ENCODE peak calls at places on chromosome 16, in four cellular contexts. C is CMK, Z is KG1, P is left kidney. F is an unnamed sample.

GRCh38 chr16:62478903-62479458 is 442.7 kb upstream of the CDH8 start:
- DNase-seq in C (no peak), Z (no peak), P (no peak), F (no peak)

GRCh38 chr16:578870-579405 is 9.2 kb downstream of the PIGQ start:
- DNase-seq in C (no peak), Z (no peak), P (peak), F (peak)

GRCh38 chr16:6209355-6209930 is 1111.8 kb upstream of the EEF2KMT start:
- DNase-seq in C (no peak), Z (no peak), P (no peak), F (no peak)

GRCh38 chr16:90046122-90046970 is 27.1 kb upstream of the DBNDD1 start:
- DNase-seq in C (no peak), Z (no peak), P (peak), F (peak)

GRCh38 chr16:81795193-81795592 is 16.1 kb downstream of the PLCG2 start:
- DNase-seq in C (no peak), Z (no peak), P (no peak), F (no peak)

GRCh38 chr16:85461814-85462404 is 151.2 kb upstream of the GSE1 start:
- DNase-seq in C (no peak), Z (no peak), P (peak), F (peak)

GRCh38 chr16:72568502-72568901 is 396.5 kb upstream of the PMFBP1 start:
- DNase-seq in C (no peak), Z (no peak), P (no peak), F (peak)

GRCh38 chr16:88356124-88356726 is 26.5 kb upstream of the ZNF469 start:
- DNase-seq in C (no peak), Z (no peak), P (no peak), F (no peak)

GRCh38 chr16:85089485-85089884 is 22.8 kb downstream of the CIBAR2 start:
- DNase-seq in C (no peak), Z (no peak), P (peak), F (no peak)

GRCh38 chr16:11089504-11090124 is 145.2 kb downstream of the CLEC16A start:
- DNase-seq in C (no peak), Z (no peak), P (peak), F (no peak)

GRCh38 chr16:15450624-15451023 is 16.2 kb downstream of the BMERB1 start:
- DNase-seq in C (no peak), Z (no peak), P (no peak), F (no peak)

GRCh38 chr16:166375-167116 is 768 bp downstream of the HBM start:
- DNase-seq in C (no peak), Z (no peak), P (no peak), F (no peak)

GRCh38 chr16:57955572-57955971 is 15.4 kb downstream of the CNGB1 start:
- DNase-seq in C (no peak), Z (no peak), P (no peak), F (no peak)

GRCh38 chr16:53865492-53865863 is 161.5 kb downstream of the FTO start:
- DNase-seq in C (peak), Z (peak), P (no peak), F (peak)

GRCh38 chr16:63907251-63907650 is 1214.6 kb downstream of the CDH11 start:
- DNase-seq in C (no peak), Z (no peak), P (no peak), F (no peak)

GRCh38 chr16:14095883-14096551 is 24.9 kb downstream of the MRTFB start:
- DNase-seq in C (no peak), Z (no peak), P (no peak), F (peak)

GRCh38 chr16:72986011-72986410 is 61.9 kb downstream of the ZFHX3 start:
- DNase-seq in C (no peak), Z (no peak), P (no peak), F (peak)

GRCh38 chr16:56657555-56658430 is at the start of gene MT1F:
- DNase-seq in C (no peak), Z (no peak), P (peak), F (peak)

GRCh38 chr16:78609542-78610253 is 510.2 kb downstream of the WWOX start:
- DNase-seq in C (no peak), Z (no peak), P (peak), F (no peak)

GRCh38 chr16:2511128-2511785 is 2.5 kb upstream of the ATP6V0C start:
- DNase-seq in C (no peak), Z (no peak), P (peak), F (peak)

GRCh38 chr16:3971261-3971660 is 90.7 kb upstream of the CREBBP start:
- DNase-seq in C (no peak), Z (no peak), P (no peak), F (no peak)

GRCh38 chr16:31819386-31819785 is 54.2 kb upstream of the ZNF267 start:
- DNase-seq in C (no peak), Z (no peak), P (no peak), F (no peak)

GRCh38 chr16:19884611-19885455 is at the start of gene GPRC5B:
- DNase-seq in C (no peak), Z (peak), P (peak), F (peak)

F was measured in NCI-H69.